ENCODE peak calls at places on chromosomes 5 and 9, in six cellular contexts. One of them, this sample, is unnamed. For H3K36me3, the result is how much of the 10 kb centered on the place peaks cover.

GRCh38 chr9:130263601-130264413 is 1.8 kb upstream of the HMCN2 start:
- DNase-seq in A673: no peak
- DNase-seq in mesendoderm: peak
- DNase-seq in fibroblast of lung: no peak
- DNase-seq in brain microvascular endothelial cell: no peak
- DNase-seq in OCI-LY7: no peak
- DNase-seq in this sample: no peak

GRCh38 chr5:134122530-134122929 is 8.0 kb downstream of the TCF7 start:
- DNase-seq in brain microvascular endothelial cell: no peak
- DNase-seq in OCI-LY7: peak
- DNase-seq in A673: no peak
- DNase-seq in fibroblast of lung: no peak
- DNase-seq in mesendoderm: no peak
- DNase-seq in this sample: no peak

GRCh38 chr5:9313751-9314150 is 232.1 kb downstream of the SEMA5A start:
- DNase-seq in A673: no peak
- DNase-seq in fibroblast of lung: no peak
- DNase-seq in brain microvascular endothelial cell: no peak
- DNase-seq in OCI-LY7: no peak
- DNase-seq in mesendoderm: peak
- DNase-seq in this sample: peak

GRCh38 chr5:149036970-149037369 is 25.9 kb downstream of the SH3TC2 start:
- DNase-seq in mesendoderm: no peak
- DNase-seq in fibroblast of lung: no peak
- DNase-seq in OCI-LY7: no peak
- DNase-seq in brain microvascular endothelial cell: no peak
- DNase-seq in A673: no peak
- DNase-seq in this sample: no peak

GRCh38 chr5:157049605-157050004 is 9.3 kb downstream of the HAVCR1 start:
- DNase-seq in OCI-LY7: no peak
- DNase-seq in brain microvascular endothelial cell: no peak
- DNase-seq in fibroblast of lung: no peak
- DNase-seq in A673: no peak
- DNase-seq in mesendoderm: peak
- DNase-seq in this sample: peak

GRCh38 chr5:122313941-122314340 is 1.9 kb downstream of the SNCAIP start:
- DNase-seq in A673: no peak
- DNase-seq in OCI-LY7: no peak
- DNase-seq in mesendoderm: no peak
- DNase-seq in fibroblast of lung: no peak
- DNase-seq in brain microvascular endothelial cell: no peak
- DNase-seq in this sample: no peak

GRCh38 chr9:88949425-88949824 is 41.8 kb upstream of the S1PR3 start:
- DNase-seq in mesendoderm: no peak
- DNase-seq in OCI-LY7: no peak
- DNase-seq in brain microvascular endothelial cell: peak
- DNase-seq in A673: peak
- DNase-seq in fibroblast of lung: peak
- DNase-seq in this sample: no peak

GRCh38 chr5:10690460-10690859 is 70.6 kb downstream of the DAP start:
- DNase-seq in A673: no peak
- DNase-seq in mesendoderm: no peak
- DNase-seq in OCI-LY7: no peak
- DNase-seq in brain microvascular endothelial cell: no peak
- DNase-seq in fibroblast of lung: no peak
- DNase-seq in this sample: no peak

GRCh38 chr9:20835364-20836286 is 151.6 kb downstream of the FOCAD start:
- DNase-seq in fibroblast of lung: peak
- DNase-seq in mesendoderm: peak
- DNase-seq in A673: no peak
- DNase-seq in brain microvascular endothelial cell: peak
- DNase-seq in OCI-LY7: no peak
- DNase-seq in this sample: peak

GRCh38 chr9:114930063-114930812 is at the start of gene TNFSF8:
- DNase-seq in brain microvascular endothelial cell: no peak
- DNase-seq in OCI-LY7: peak
- DNase-seq in A673: no peak
- DNase-seq in mesendoderm: no peak
- DNase-seq in fibroblast of lung: no peak
- DNase-seq in this sample: no peak

GRCh38 chr5:11012295-11012694 is 251.3 kb upstream of the DAP start:
- DNase-seq in brain microvascular endothelial cell: no peak
- DNase-seq in OCI-LY7: no peak
- DNase-seq in mesendoderm: peak
- DNase-seq in A673: no peak
- DNase-seq in fibroblast of lung: no peak
- DNase-seq in this sample: no peak

GRCh38 chr9:116219686-116220085 is 66.1 kb downstream of the PAPPA start:
- DNase-seq in brain microvascular endothelial cell: no peak
- DNase-seq in mesendoderm: no peak
- DNase-seq in A673: no peak
- DNase-seq in fibroblast of lung: no peak
- DNase-seq in OCI-LY7: no peak
- DNase-seq in this sample: no peak

GRCh38 chr5:33148076-33148501 is 292.7 kb upstream of the TARS1 start:
- DNase-seq in A673: no peak
- DNase-seq in OCI-LY7: no peak
- DNase-seq in mesendoderm: no peak
- DNase-seq in fibroblast of lung: peak
- DNase-seq in brain microvascular endothelial cell: peak
- DNase-seq in this sample: no peak

GRCh38 chr9:38192731-38193130 is 123.7 kb upstream of the SHB start:
- DNase-seq in fibroblast of lung: no peak
- DNase-seq in brain microvascular endothelial cell: no peak
- DNase-seq in mesendoderm: no peak
- DNase-seq in OCI-LY7: no peak
- DNase-seq in A673: no peak
- DNase-seq in this sample: no peak

GRCh38 chr9:20611751-20612287 is 10.5 kb downstream of the MLLT3 start:
- DNase-seq in brain microvascular endothelial cell: peak
- DNase-seq in A673: peak
- DNase-seq in OCI-LY7: peak
- DNase-seq in mesendoderm: peak
- DNase-seq in fibroblast of lung: peak
- DNase-seq in this sample: no peak

GRCh38 chr5:195401-196160 is 4.3 kb downstream of the LRRC14B start:
- DNase-seq in fibroblast of lung: no peak
- DNase-seq in brain microvascular endothelial cell: no peak
- DNase-seq in A673: no peak
- DNase-seq in OCI-LY7: no peak
- DNase-seq in mesendoderm: peak
- DNase-seq in this sample: peak

GRCh38 chr9:120018550-120018949 is 561.4 kb downstream of the CDK5RAP2 start:
- DNase-seq in A673: no peak
- DNase-seq in mesendoderm: no peak
- DNase-seq in brain microvascular endothelial cell: no peak
- DNase-seq in OCI-LY7: no peak
- DNase-seq in fibroblast of lung: no peak
- DNase-seq in this sample: no peak

GRCh38 chr9:33164138-33164809 is 2.9 kb downstream of the B4GALT1 start:
- DNase-seq in A673: no peak
- DNase-seq in brain microvascular endothelial cell: no peak
- DNase-seq in fibroblast of lung: no peak
- DNase-seq in OCI-LY7: peak
- DNase-seq in mesendoderm: peak
- DNase-seq in this sample: no peak

GRCh38 chr5:96388186-96388585 is 44.9 kb downstream of the PCSK1 start:
- DNase-seq in fibroblast of lung: peak
- DNase-seq in A673: no peak
- DNase-seq in OCI-LY7: no peak
- DNase-seq in mesendoderm: no peak
- DNase-seq in brain microvascular endothelial cell: peak
- DNase-seq in this sample: no peak

GRCh38 chr5:135705941-135706340 is 127.2 kb upstream of the CXCL14 start:
- DNase-seq in A673: no peak
- DNase-seq in OCI-LY7: no peak
- DNase-seq in fibroblast of lung: no peak
- DNase-seq in brain microvascular endothelial cell: no peak
- DNase-seq in mesendoderm: no peak
- DNase-seq in this sample: no peak

GRCh38 chr9:117927354-117927753 is 223.2 kb downstream of the TLR4 start:
- DNase-seq in brain microvascular endothelial cell: no peak
- DNase-seq in fibroblast of lung: no peak
- DNase-seq in A673: no peak
- DNase-seq in OCI-LY7: peak
- DNase-seq in mesendoderm: peak
- DNase-seq in this sample: peak

DNA sequence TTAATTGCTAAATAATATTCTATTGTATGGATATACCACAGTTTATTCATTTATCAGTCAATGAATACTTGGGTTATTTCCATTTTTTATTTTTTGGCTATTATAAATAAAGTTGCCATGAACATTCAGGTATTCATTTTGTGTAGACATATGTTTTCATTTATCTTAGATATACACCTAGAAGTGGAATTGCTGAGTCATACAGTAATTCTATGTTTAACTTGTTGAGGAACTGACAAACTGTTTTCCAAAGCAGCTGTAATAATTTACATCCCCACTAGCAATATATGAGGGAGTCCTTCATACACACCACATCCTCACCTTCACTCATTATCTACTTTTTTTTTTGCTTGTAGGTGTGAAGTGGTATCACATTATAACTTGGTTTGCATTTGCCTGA is 123.6 kb downstream of the FBN2 start:
- DNase-seq in A673: no peak
- DNase-seq in fibroblast of lung: no peak
- DNase-seq in mesendoderm: no peak
- DNase-seq in brain microvascular endothelial cell: no peak
- DNase-seq in OCI-LY7: no peak
- DNase-seq in this sample: no peak
- H3K36me3 ChIP-seq in A673: under half
- H3K36me3 ChIP-seq in fibroblast of lung: under half
- H3K36me3 ChIP-seq in mesendoderm: under half
- H3K36me3 ChIP-seq in brain microvascular endothelial cell: under half
- H3K36me3 ChIP-seq in OCI-LY7: under half
- H3K36me3 ChIP-seq in this sample: under half

GRCh38 chr9:128149001-128149701 is at the start of gene LCN2:
- DNase-seq in mesendoderm: no peak
- DNase-seq in brain microvascular endothelial cell: no peak
- DNase-seq in fibroblast of lung: no peak
- DNase-seq in A673: no peak
- DNase-seq in OCI-LY7: no peak
- DNase-seq in this sample: peak
- H3K4me3 ChIP-seq in mesendoderm: no peak
- H3K4me3 ChIP-seq in brain microvascular endothelial cell: no peak
- H3K4me3 ChIP-seq in fibroblast of lung: no peak
- H3K4me3 ChIP-seq in A673: no peak
- H3K4me3 ChIP-seq in OCI-LY7: no peak
- H3K4me3 ChIP-seq in this sample: no peak

GRCh38 chr9:14136047-14136446 is 177.9 kb downstream of the NFIB start:
- DNase-seq in brain microvascular endothelial cell: no peak
- DNase-seq in fibroblast of lung: no peak
- DNase-seq in A673: no peak
- DNase-seq in mesendoderm: no peak
- DNase-seq in OCI-LY7: no peak
- DNase-seq in this sample: no peak

GRCh38 chr9:14133394-14133793 is 180.5 kb downstream of the NFIB start:
- DNase-seq in A673: no peak
- DNase-seq in fibroblast of lung: peak
- DNase-seq in mesendoderm: no peak
- DNase-seq in OCI-LY7: no peak
- DNase-seq in brain microvascular endothelial cell: no peak
- DNase-seq in this sample: no peak

GRCh38 chr9:14136646-14137370 is 177.1 kb downstream of the NFIB start:
- DNase-seq in OCI-LY7: no peak
- DNase-seq in fibroblast of lung: no peak
- DNase-seq in brain microvascular endothelial cell: no peak
- DNase-seq in mesendoderm: no peak
- DNase-seq in A673: peak
- DNase-seq in this sample: no peak

GRCh38 chr9:14131353-14132088 is 182.4 kb downstream of the NFIB start:
- DNase-seq in mesendoderm: no peak
- DNase-seq in brain microvascular endothelial cell: no peak
- DNase-seq in fibroblast of lung: no peak
- DNase-seq in A673: no peak
- DNase-seq in OCI-LY7: no peak
- DNase-seq in this sample: no peak

DNA sequence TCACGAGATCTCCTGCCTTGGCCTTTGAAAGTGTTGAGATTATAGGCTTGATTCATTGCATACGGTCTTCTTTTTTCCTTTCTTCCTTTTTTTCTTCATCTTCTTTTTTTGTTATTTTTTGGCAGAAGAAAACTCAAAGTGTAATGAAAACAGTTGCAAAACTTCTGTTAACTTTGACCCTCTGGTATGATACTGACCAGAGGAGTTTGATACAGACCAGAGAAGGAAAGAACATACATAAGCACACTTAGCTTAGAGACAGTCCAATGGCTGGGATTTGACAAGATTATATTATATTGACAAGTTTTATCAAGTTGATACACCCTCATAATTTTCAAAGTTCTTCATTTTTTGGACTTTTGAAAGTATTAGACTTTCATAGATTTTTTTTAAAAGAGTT is 181.1 kb downstream of the NFIB start:
- DNase-seq in fibroblast of lung: peak
- DNase-seq in OCI-LY7: no peak
- DNase-seq in A673: no peak
- DNase-seq in brain microvascular endothelial cell: no peak
- DNase-seq in mesendoderm: no peak
- DNase-seq in this sample: no peak
- H3K36me3 ChIP-seq in fibroblast of lung: under half
- H3K36me3 ChIP-seq in OCI-LY7: under half
- H3K36me3 ChIP-seq in A673: under half
- H3K36me3 ChIP-seq in brain microvascular endothelial cell: under half
- H3K36me3 ChIP-seq in mesendoderm: under half
- H3K36me3 ChIP-seq in this sample: under half

GRCh38 chr5:35197351-35197750 is 32.9 kb downstream of the PRLR start:
- DNase-seq in mesendoderm: no peak
- DNase-seq in A673: no peak
- DNase-seq in OCI-LY7: no peak
- DNase-seq in fibroblast of lung: no peak
- DNase-seq in brain microvascular endothelial cell: no peak
- DNase-seq in this sample: no peak

GRCh38 chr5:35198096-35198495 is 32.2 kb downstream of the PRLR start:
- DNase-seq in OCI-LY7: no peak
- DNase-seq in mesendoderm: peak
- DNase-seq in A673: no peak
- DNase-seq in brain microvascular endothelial cell: peak
- DNase-seq in fibroblast of lung: peak
- DNase-seq in this sample: no peak

GRCh38 chr5:35198681-35199080 is 31.6 kb downstream of the PRLR start:
- DNase-seq in fibroblast of lung: peak
- DNase-seq in brain microvascular endothelial cell: peak
- DNase-seq in A673: no peak
- DNase-seq in mesendoderm: peak
- DNase-seq in OCI-LY7: no peak
- DNase-seq in this sample: no peak

GRCh38 chr5:35194636-35195471 is 35.4 kb downstream of the PRLR start:
- DNase-seq in brain microvascular endothelial cell: no peak
- DNase-seq in OCI-LY7: peak
- DNase-seq in A673: no peak
- DNase-seq in fibroblast of lung: no peak
- DNase-seq in mesendoderm: no peak
- DNase-seq in this sample: no peak

DNA sequence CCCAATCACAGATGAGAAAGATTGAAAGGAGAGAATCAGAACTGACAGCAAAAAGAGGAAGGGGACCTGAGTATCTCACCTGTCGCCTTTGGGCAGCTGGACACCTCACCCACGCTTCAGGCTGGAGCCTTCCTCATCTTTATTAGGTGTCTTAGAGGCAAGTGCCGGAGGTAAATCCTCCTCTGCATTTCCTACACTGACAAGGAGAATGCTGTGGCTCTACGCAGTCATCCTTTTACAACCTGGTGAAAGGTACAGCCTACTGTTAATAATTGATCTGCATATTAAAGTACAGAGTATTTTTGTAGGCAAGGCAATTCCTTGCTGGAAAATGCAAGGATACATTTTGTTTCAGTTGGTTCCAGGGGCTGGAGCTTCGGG is 34.8 kb downstream of the PRLR start:
- DNase-seq in OCI-LY7: no peak
- DNase-seq in brain microvascular endothelial cell: no peak
- DNase-seq in fibroblast of lung: no peak
- DNase-seq in A673: no peak
- DNase-seq in mesendoderm: no peak
- DNase-seq in this sample: no peak
- H3K4me3 ChIP-seq in OCI-LY7: no peak
- H3K4me3 ChIP-seq in brain microvascular endothelial cell: no peak
- H3K4me3 ChIP-seq in fibroblast of lung: no peak
- H3K4me3 ChIP-seq in A673: no peak
- H3K4me3 ChIP-seq in mesendoderm: no peak
- H3K4me3 ChIP-seq in this sample: no peak